ENCODE peak calls at places on chromosomes 5 and 9, in six cellular contexts. Y is RPMI7951, U is GM12865, M is Kasumi-1, B is GOT3, E is fibroblast of lung. W is an unnamed sample.

GRCh38 chr5:97534166-97534565 is 351.1 kb upstream of the RIOK2 start:
- DNase-seq in B (no peak), M (peak), U (peak), E (peak), Y (peak), W (peak)

GRCh38 chr9:126947529-126947928 is 32.9 kb downstream of the RALGPS1 start:
- DNase-seq in E (no peak), B (no peak), U (peak), M (no peak), Y (no peak), W (no peak)

GRCh38 chr5:156694556-156694955 is 155.5 kb upstream of the PPP1R2B start:
- DNase-seq in B (no peak), M (no peak), U (no peak), Y (no peak), E (no peak), W (no peak)

GRCh38 chr5:154520861-154521453 is 42.9 kb upstream of the HAND1 start:
- DNase-seq in U (no peak), Y (no peak), E (peak), M (peak), B (no peak), W (peak)

GRCh38 chr9:137602661-137603060 is 2.8 kb upstream of the ARRDC1 start:
- DNase-seq in M (peak), B (no peak), E (no peak), U (no peak), Y (no peak), W (no peak)

GRCh38 chr9:94874316-94874715 is 147.8 kb downstream of the AOPEP start:
- DNase-seq in U (no peak), B (no peak), Y (peak), E (peak), M (no peak), W (peak)

GRCh38 chr5:142817961-142818431 is 47.8 kb downstream of the ARHGAP26 start:
- DNase-seq in Y (peak), E (peak), M (no peak), B (no peak), U (no peak), W (no peak)

GRCh38 chr5:78925102-78925876 is 59.8 kb downstream of the ARSB start:
- DNase-seq in E (no peak), U (no peak), M (no peak), B (no peak), Y (no peak), W (no peak)

GRCh38 chr5:65790371-65791163 is 68.6 kb downstream of the NLN start:
- DNase-seq in Y (no peak), U (peak), M (no peak), B (no peak), E (no peak), W (peak)

GRCh38 chr5:170228756-170229459 is 3.9 kb upstream of the C5orf58 start:
- DNase-seq in Y (no peak), U (no peak), E (no peak), M (no peak), B (no peak), W (no peak)

GRCh38 chr9:32986971-32987370 is 14.5 kb downstream of the APTX start:
- DNase-seq in E (no peak), Y (peak), U (no peak), B (no peak), M (no peak), W (peak)

GRCh38 chr9:16331527-16331926 is 538.9 kb downstream of the BNC2 start:
- DNase-seq in Y (no peak), U (no peak), M (no peak), E (no peak), B (no peak), W (no peak)

GRCh38 chr5:16965581-16965980 is 29.5 kb upstream of the MYO10 start:
- DNase-seq in Y (no peak), E (no peak), B (no peak), M (no peak), U (no peak), W (no peak)

GRCh38 chr9:34126207-34127034 is at the start of gene DCAF12:
- DNase-seq in Y (peak), B (peak), U (peak), E (peak), M (peak), W (peak)

GRCh38 chr5:115375922-115376321 is 79.5 kb upstream of the CCDC112 start:
- DNase-seq in M (no peak), U (no peak), E (peak), B (no peak), Y (peak), W (no peak)

GRCh38 chr5:57735754-57736153 is 253.1 kb upstream of the ACTBL2 start:
- DNase-seq in B (no peak), U (no peak), M (no peak), Y (peak), E (peak), W (peak)

GRCh38 chr5:172407241-172407691 is 47.1 kb downstream of the SH3PXD2B start:
- DNase-seq in Y (peak), M (no peak), B (no peak), E (peak), U (no peak), W (no peak)

GRCh38 chr5:57488308-57488955 is 5.8 kb upstream of the ACTBL2 start:
- DNase-seq in B (no peak), U (peak), Y (peak), E (peak), M (peak), W (peak)

W was measured in A172.